ENCODE peak calls at places on chromosomes 11 and 22, in six cellular contexts. Y, R, G, M, X and V are unnamed samples.

GRCh38 chr11:33699515-33700424 is 856 bp downstream of the C11orf91 start:
- DNase-seq in Y (no peak), M (no peak), R (no peak), G (no peak), X (no peak), V (no peak)

GRCh38 chr11:120715239-120715638 is 203.7 kb downstream of the GRIK4 start:
- DNase-seq in X (no peak), M (no peak), G (no peak), R (no peak), Y (no peak), V (no peak)

GRCh38 chr11:59560702-59561469 is 49.5 kb downstream of the OR4D9 start:
- DNase-seq in M (peak; percentile 74), G (peak; percentile 85), R (peak; percentile 85), Y (peak; percentile 76), X (peak; percentile 82), V (peak; percentile 88)

GRCh38 chr11:132999519-132999918 is 532.8 kb downstream of the OPCML start:
- DNase-seq in R (no peak), M (no peak), Y (no peak), G (no peak), X (no peak), V (no peak)

GRCh38 chr11:63903884-63904283 is 13.1 kb downstream of the RCOR2 start:
- DNase-seq in R (no peak), G (no peak), M (no peak), X (no peak), Y (no peak), V (no peak)

GRCh38 chr22:23058063-23058462 is 12.3 kb upstream of the GNAZ start:
- DNase-seq in X (no peak), G (peak; percentile 22), Y (peak; percentile 41), M (no peak), R (no peak), V (no peak)

GRCh38 chr22:50621491-50621880 is 6.5 kb downstream of the ARSA start:
- DNase-seq in Y (no peak), R (no peak), G (peak; percentile 18), X (no peak), M (no peak), V (peak; percentile 18)

GRCh38 chr11:2157294-2158040 is 3.5 kb downstream of the INS start:
- DNase-seq in Y (no peak), R (no peak), M (no peak), X (no peak), G (no peak), V (no peak)

GRCh38 chr11:79054636-79055035 is 386.2 kb downstream of the TENM4 start:
- DNase-seq in X (peak; percentile 87), G (no peak), M (no peak), R (no peak), Y (no peak), V (no peak)

GRCh38 chr22:23689414-23689813 is 1.4 kb upstream of the RGL4 start:
- DNase-seq in Y (no peak), G (no peak), R (no peak), X (no peak), M (no peak), V (no peak)

GRCh38 chr22:46036558-46037408 is 59.8 kb upstream of the WNT7B start:
- DNase-seq in G (no peak), M (no peak), R (peak; percentile 30), Y (no peak), X (no peak), V (no peak)

GRCh38 chr11:62497132-62497915 is 49.3 kb downstream of the AHNAK start:
- DNase-seq in Y (no peak), X (peak; percentile 81), R (peak; percentile 76), G (peak; percentile 65), M (no peak), V (peak; percentile 64)

GRCh38 chr11:46920709-46921108 is 2.4 kb upstream of the LRP4 start:
- DNase-seq in Y (no peak), X (peak; percentile 100), G (no peak), M (no peak), R (peak; percentile 100), V (peak; percentile 18)

GRCh38 chr11:88680806-88681205 is 343.3 kb upstream of the CTSC start:
- DNase-seq in M (no peak), Y (no peak), G (no peak), R (no peak), X (peak; percentile 6), V (no peak)

GRCh38 chr11:13287026-13287425 is 9.4 kb downstream of the BMAL1 start:
- DNase-seq in Y (no peak), R (no peak), M (no peak), G (no peak), X (no peak), V (no peak)

GRCh38 chr22:19045094-19045493 is 77.1 kb downstream of the DGCR2 start:
- DNase-seq in M (no peak), Y (no peak), X (peak; percentile 8), G (no peak), R (no peak), V (no peak)

GRCh38 chr11:69982675-69983570 is 95.2 kb upstream of the ANO1 start:
- DNase-seq in Y (no peak), M (no peak), R (no peak), G (peak; percentile 46), X (no peak), V (peak; percentile 16)

GRCh38 chr11:64887234-64887756 is 8.9 kb upstream of the EHD1 start:
- DNase-seq in X (no peak), G (no peak), Y (no peak), M (no peak), R (no peak), V (no peak)

GRCh38 chr11:61690706-61691377 is 10.7 kb downstream of the DAGLA start:
- DNase-seq in X (no peak), Y (no peak), R (no peak), M (no peak), G (no peak), V (no peak)

GRCh38 chr11:117071344-117071787 is 26.9 kb downstream of the SIK3 start:
- DNase-seq in Y (no peak), R (peak; percentile 77), X (no peak), G (no peak), M (no peak), V (no peak)

GRCh38 chr22:29108137-29108536 is 35.3 kb downstream of the KREMEN1 start:
- DNase-seq in M (no peak), Y (no peak), R (peak; percentile 83), G (no peak), X (peak; percentile 58), V (peak; percentile 84)

GRCh38 chr11:67375320-67376021 is 2.1 kb upstream of the CLCF1 start:
- DNase-seq in X (no peak), M (no peak), G (no peak), R (no peak), Y (peak; percentile 62), V (no peak)

GRCh38 chr22:45310331-45311032 is 748 bp downstream of the FAM118A start:
- DNase-seq in Y (no peak), G (no peak), M (no peak), R (no peak), X (no peak), V (no peak)

GRCh38 chr11:126839496-126839895 is 161.1 kb downstream of the KIRREL3 start:
- DNase-seq in G (no peak), R (no peak), Y (no peak), M (no peak), X (no peak), V (no peak)

GRCh38 chr22:38843716-38844660 is at the start of gene NPTXR:
- DNase-seq in R (peak; percentile 63), X (peak; percentile 31), G (peak; percentile 64), M (peak; percentile 54), Y (peak; percentile 71), V (peak; percentile 85)

GRCh38 chr11:119335655-119336543 is 1.6 kb downstream of the RNF26 start:
- DNase-seq in X (no peak), Y (no peak), M (no peak), G (no peak), R (no peak), V (no peak)

GRCh38 chr22:35299717-35300497 is at the start of gene TOM1:
- DNase-seq in R (peak; percentile 100), X (peak; percentile 99), M (peak; percentile 99), G (peak; percentile 98), Y (peak; percentile 99), V (peak; percentile 98)

GRCh38 chr22:45709004-45709739 is 37.5 kb downstream of the ATXN10 start:
- DNase-seq in R (peak; percentile 64), G (no peak), X (peak; percentile 79), M (no peak), Y (no peak), V (no peak)

DNA sequence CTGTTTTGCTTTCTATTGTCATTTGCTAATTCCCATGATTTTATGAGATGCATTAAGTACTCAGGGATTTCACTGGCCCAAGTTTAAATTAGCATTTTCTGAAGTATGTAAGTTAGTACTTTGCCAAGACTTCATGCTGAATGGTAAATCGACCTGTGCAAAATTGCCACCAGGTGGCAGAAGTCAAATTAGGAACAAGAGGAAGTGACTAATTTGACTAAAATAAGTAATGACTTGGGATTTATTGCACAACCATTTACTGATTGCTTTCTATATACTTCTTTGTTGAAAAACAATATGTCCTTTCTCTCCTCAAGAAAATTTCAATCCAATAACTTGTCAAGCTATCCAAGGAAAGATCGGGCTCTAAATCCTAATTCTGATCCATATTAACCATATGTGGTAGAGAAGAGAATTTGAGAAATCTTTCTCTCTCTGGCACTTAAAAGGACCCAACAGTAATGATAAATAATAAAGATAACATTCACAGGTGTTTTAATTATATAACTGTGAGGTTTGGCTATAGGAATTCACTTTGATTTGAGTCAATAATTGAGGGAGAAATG is 253.7 kb upstream of the CHORDC1 start:
- DNase-seq in G (peak; percentile 31), Y (no peak), M (peak; percentile 23), X (peak; percentile 0), R (peak; percentile 6), V (peak; percentile 27)
- H3K14ac ChIP-seq in G (no peak overlapping the region), Y (no peak overlapping the region), M (no peak overlapping the region), X (no peak overlapping the region), R (no peak overlapping the region), V (no peak overlapping the region)

DNA sequence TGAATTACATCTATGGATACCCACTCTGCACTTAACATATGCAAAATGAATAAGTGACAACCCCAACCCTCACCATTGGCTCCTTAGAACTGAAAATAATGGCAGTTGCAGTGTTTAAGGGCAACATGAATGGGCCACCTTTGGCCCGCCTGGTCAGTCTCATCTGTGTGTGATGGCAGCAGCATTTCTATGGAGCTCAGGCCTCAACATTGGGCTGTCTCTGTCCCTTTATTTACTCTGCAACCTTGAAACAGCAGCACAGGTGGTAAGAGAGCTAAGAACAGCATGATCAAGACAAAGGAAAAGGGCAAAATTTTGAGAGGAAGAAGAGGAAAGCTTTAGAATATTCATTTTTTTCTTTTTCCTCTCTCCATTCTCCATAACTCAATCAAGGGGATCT is 38.3 kb upstream of the TMEM135 start:
- DNase-seq in X (no peak), M (no peak), R (no peak), Y (no peak), G (no peak), V (no peak)
- H2AK5ac ChIP-seq in X (no peak overlapping the region), M (no peak overlapping the region), R (no peak overlapping the region), Y (no peak overlapping the region), G (no peak overlapping the region), V (no peak overlapping the region)

DNA sequence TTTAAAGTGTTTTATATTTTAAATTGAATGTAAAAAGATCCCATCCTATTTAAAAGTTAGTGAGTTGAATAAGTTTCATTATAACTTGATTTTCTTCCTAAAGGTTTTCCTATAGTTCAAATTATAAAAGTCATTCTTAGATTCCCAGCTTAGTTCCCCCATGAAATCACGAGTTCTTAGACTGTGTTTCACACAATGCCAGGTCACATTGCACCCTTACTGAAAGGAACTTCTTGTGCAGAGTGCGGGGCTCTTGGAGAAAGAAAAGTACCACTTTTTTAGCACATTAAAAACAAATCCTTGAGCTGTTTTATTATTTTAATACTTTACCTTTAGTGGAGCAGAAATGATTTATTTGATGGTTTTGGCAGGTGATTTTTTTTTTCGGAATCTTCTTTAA is 15.6 kb downstream of the GRAP2 start:
- DNase-seq in M (no peak), G (no peak), Y (no peak), X (no peak), R (no peak), V (no peak)
- H3K14ac ChIP-seq in M (no peak overlapping the region), G (no peak overlapping the region), Y (no peak overlapping the region), X (no peak overlapping the region), R (no peak overlapping the region), V (no peak overlapping the region)

GRCh38 chr11:93817426-93818348 is 32.7 kb downstream of the VSTM5 start:
- DNase-seq in M (no peak), X (no peak), G (no peak), Y (no peak), R (no peak), V (peak; percentile 98)
- H2AK5ac ChIP-seq in M (no peak overlapping the region), X (no peak overlapping the region), G (no peak overlapping the region), Y (no peak overlapping the region), R (no peak overlapping the region), V (no peak overlapping the region)